ENCODE peak calls at places on chromosomes 7 and 10, in ten cellular contexts. J is IMR-90, D is Peyer's patch, Y is gastrocnemius medialis, Z is GM12878, Q is esophagus squamous epithelium, I is right lobe of liver, E is HCT116, W is ovary, F is adrenal gland. L is an unnamed sample.
A peak's percentile ranks its signal among the peaks of the same experiment; 100 is the strongest.

GRCh38 chr7:158743219-158743618 is 38.6 kb upstream of the NCAPG2 start:
- DNase-seq in E (no peak), Y (no peak), I (no peak), Z (no peak), W (no peak), F (no peak), Q (no peak), D (no peak), J (no peak), L (no peak)

GRCh38 chr10:73581912-73582311 is 9.2 kb downstream of the USP54 start:
- DNase-seq in E (no peak), D (no peak), Y (no peak), F (no peak), I (no peak), W (no peak), Z (no peak), J (no peak), Q (no peak), L (no peak)

GRCh38 chr7:36455646-36456045 is 66.0 kb downstream of the ANLN start:
- DNase-seq in W (no peak), I (no peak), Z (no peak), J (no peak), E (no peak), F (no peak), Y (no peak), D (no peak), Q (no peak), L (no peak)

GRCh38 chr7:38629621-38630020 is 1.6 kb downstream of the AMPH start:
- DNase-seq in Q (no peak), Z (no peak), Y (no peak), E (no peak), F (no peak), I (no peak), D (no peak), J (peak; percentile 4), W (no peak), L (no peak)

GRCh38 chr10:69572159-69573055 is 815 bp downstream of the NEUROG3 start:
- DNase-seq in Q (no peak), I (no peak), Y (no peak), E (no peak), D (no peak), F (no peak), W (no peak), Z (no peak), J (peak; percentile 2), L (no peak)

GRCh38 chr10:86391986-86392722 is 25.6 kb upstream of the GRID1 start:
- DNase-seq in I (no peak), Z (no peak), Q (no peak), E (no peak), Y (no peak), F (no peak), W (no peak), D (no peak), J (no peak), L (no peak)

GRCh38 chr7:104926905-104927454 is 87.0 kb upstream of the KMT2E start:
- DNase-seq in W (no peak), Q (no peak), E (no peak), F (no peak), I (no peak), Y (no peak), J (no peak), D (no peak), Z (no peak), L (no peak)

GRCh38 chr7:101819183-101819582 is 1.8 kb downstream of the CUX1 start:
- DNase-seq in Q (no peak), Z (no peak), E (no peak), Y (no peak), D (peak; percentile 5), F (no peak), J (no peak), W (no peak), I (no peak), L (no peak)

GRCh38 chr10:43402176-43402575 is 6.8 kb downstream of the HNRNPF start:
- DNase-seq in I (no peak), J (no peak), F (no peak), W (no peak), E (no peak), Q (no peak), Y (no peak), D (no peak), Z (no peak), L (no peak)

GRCh38 chr7:74454059-74454947 is 597 bp downstream of the GTF2IRD1 start:
- DNase-seq in I (no peak), W (peak; percentile 52), E (no peak), Z (no peak), J (no peak), F (peak; percentile 64), D (no peak), Q (no peak), Y (no peak), L (no peak)

GRCh38 chr7:74454948-74455804 is 1.5 kb downstream of the GTF2IRD1 start:
- DNase-seq in Y (peak; percentile 79), Q (no peak), W (peak; percentile 39), F (peak; percentile 66), E (no peak), J (no peak), I (no peak), Z (no peak), D (no peak), L (no peak)

GRCh38 chr7:74455933-74456332 is 2.2 kb downstream of the GTF2IRD1 start:
- DNase-seq in Y (no peak), J (no peak), Z (no peak), E (no peak), Q (no peak), I (no peak), W (no peak), D (no peak), F (no peak), L (no peak)

GRCh38 chr7:74452748-74453320 is 872 bp upstream of the GTF2IRD1 start:
- DNase-seq in Q (no peak), Y (no peak), F (peak; percentile 86), I (no peak), W (peak; percentile 72), E (no peak), D (peak; percentile 20), J (no peak), Z (no peak), L (no peak)

GRCh38 chr7:74453321-74454011 is at the start of gene GTF2IRD1:
- DNase-seq in I (peak; percentile 68), E (no peak), J (peak; percentile 73), W (peak; percentile 83), Q (no peak), D (peak; percentile 34), Y (peak; percentile 71), Z (no peak), F (peak; percentile 72), L (peak; percentile 61)
- TF ChIP-seq POLR2A in I (no peak), E (no peak), J (peak; percentile 37), W (no peak), Q (peak; percentile 38), D (no peak), Y (no peak), Z (no peak), F (no peak), L (no peak)

GRCh38 chr7:112450807-112451661 is 774 bp downstream of the IFRD1 start:
- DNase-seq in D (peak; percentile 93), Z (peak; percentile 91), Y (peak; percentile 95), F (peak; percentile 96), J (peak; percentile 97), Q (peak; percentile 69), W (peak; percentile 96), E (peak; percentile 90), I (peak; percentile 95), L (peak; percentile 94)
- TF ChIP-seq POLR2A in D (no peak), Z (no peak), Y (peak; percentile 90), F (peak; percentile 61), J (no peak), Q (peak; percentile 21), W (peak; percentile 68), E (no peak), I (peak; percentile 47), L (no peak)

GRCh38 chr10:28744021-28744420 is 66.7 kb downstream of the BAMBI start:
- DNase-seq in Y (no peak), Q (no peak), Z (no peak), W (no peak), D (no peak), I (no peak), E (no peak), J (no peak), F (no peak), L (no peak)

GRCh38 chr10:28738200-28738599 is 60.9 kb downstream of the BAMBI start:
- DNase-seq in D (no peak), Q (no peak), E (peak; percentile 8), J (no peak), Z (no peak), I (no peak), F (no peak), W (no peak), Y (no peak), L (no peak)

DNA sequence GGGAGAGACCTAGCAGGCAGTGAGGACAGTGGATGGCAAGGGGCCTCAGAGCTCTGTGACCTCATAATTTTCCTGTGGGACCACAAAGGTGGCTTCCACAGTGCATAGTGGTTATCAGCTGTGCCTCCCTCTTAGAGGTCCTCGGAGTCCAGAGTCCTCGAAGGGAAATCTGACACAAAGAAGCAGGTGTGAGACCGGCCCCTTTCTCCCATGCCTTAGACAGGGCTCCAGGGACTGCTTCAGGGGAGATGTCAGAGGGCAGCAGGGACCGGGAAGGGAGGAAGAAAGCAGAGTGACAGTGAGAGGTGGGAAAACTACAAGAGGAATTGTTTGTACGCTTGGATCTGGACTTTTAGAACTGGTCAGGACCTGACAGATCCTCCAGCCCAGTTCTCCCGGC is 66.3 kb downstream of the BAMBI start:
- DNase-seq in J (no peak), F (no peak), D (no peak), Z (no peak), E (no peak), Y (no peak), Q (no peak), W (no peak), I (no peak), L (no peak)
- TF ChIP-seq POLR2A in J (no peak), F (no peak), D (no peak), Z (no peak), E (no peak), Y (no peak), Q (no peak), W (no peak), I (no peak), L (no peak)

GRCh38 chr10:124207391-124207790 is 114.0 kb upstream of the CHST15 start:
- DNase-seq in I (no peak), Z (no peak), D (no peak), Y (no peak), W (no peak), Q (no peak), E (no peak), F (no peak), J (no peak), L (no peak)

GRCh38 chr10:124213471-124213870 is 120.1 kb upstream of the CHST15 start:
- DNase-seq in F (no peak), J (no peak), W (no peak), Y (no peak), Q (no peak), E (no peak), D (no peak), I (no peak), Z (no peak), L (no peak)

GRCh38 chr10:124212702-124213101 is 119.3 kb upstream of the CHST15 start:
- DNase-seq in W (no peak), Y (no peak), F (no peak), Z (no peak), I (no peak), E (no peak), Q (no peak), D (no peak), J (no peak), L (no peak)

GRCh38 chr10:124211921-124212320 is 118.5 kb upstream of the CHST15 start:
- DNase-seq in J (no peak), Y (no peak), I (no peak), Z (no peak), F (no peak), E (no peak), W (no peak), D (no peak), Q (no peak), L (no peak)

GRCh38 chr10:124210263-124210662 is 116.9 kb upstream of the CHST15 start:
- DNase-seq in W (no peak), F (no peak), Y (no peak), D (no peak), I (no peak), J (no peak), E (no peak), Z (no peak), Q (no peak), L (no peak)
- TF ChIP-seq POLR2A in W (no peak), F (no peak), Y (no peak), D (no peak), I (no peak), J (no peak), E (no peak), Z (no peak), Q (no peak), L (no peak)